ENCODE peak calls at places on chromosome 19, in seven cellular contexts. G is NCI-H2029; B is CD4-positive, alpha-beta T cell; K is left colon; P is GM12892; M is HTR-8/SVneo; A is stimulated activated CD4-positive, alpha-beta T cell treated with anti-CD3 and anti-CD28 coated beads, Interleukin-12 subunit alpha, Interleukin-12 subunit beta, amount 100 ng/mL, for 48 hours. L is an unnamed sample.

GRCh38 chr19:34732548-34733255 is 1.3 kb upstream of the ZNF181 start:
- DNase-seq in G (peak; percentile 12), B (no peak), K (peak; percentile 23), P (peak; percentile 11), M (no peak), A (no peak), L (peak; percentile 15)

GRCh38 chr19:46481187-46481586 is 9.8 kb upstream of the PNMA8A start:
- DNase-seq in G (no peak), B (no peak), K (no peak), P (no peak), M (no peak), A (no peak), L (no peak)

GRCh38 chr19:54432144-54432738 is 16.8 kb upstream of the LENG8 start:
- DNase-seq in G (no peak), B (no peak), K (no peak), P (no peak), M (no peak), A (no peak), L (no peak)

GRCh38 chr19:51098366-51099069 is 9.7 kb downstream of the CTU1 start:
- DNase-seq in G (no peak), B (no peak), K (peak; percentile 30), P (no peak), M (no peak), A (no peak), L (no peak)

GRCh38 chr19:55447421-55448174 is 4.5 kb upstream of the SHISA7 start:
- DNase-seq in G (no peak), B (no peak), K (no peak), P (no peak), M (peak; percentile 31), A (no peak), L (no peak)

GRCh38 chr19:45130888-45131615 is 29.7 kb downstream of the NKPD1 start:
- DNase-seq in G (peak; percentile 96), B (no peak), K (peak; percentile 45), P (no peak), M (peak; percentile 26), A (no peak), L (no peak)

GRCh38 chr19:1862424-1863307 is 713 bp downstream of the KLF16 start:
- DNase-seq in G (no peak), B (peak; percentile 54), K (peak; percentile 70), P (peak; percentile 61), M (no peak), A (no peak), L (peak; percentile 40)

GRCh38 chr19:16587031-16588023 is 15.1 kb upstream of the SLC35E1 start:
- DNase-seq in G (no peak), B (peak; percentile 44), K (peak; percentile 48), P (no peak), M (no peak), A (no peak), L (no peak)

GRCh38 chr19:21202865-21203494 is 61.1 kb downstream of the ZNF431 start:
- DNase-seq in G (peak; percentile 24), B (no peak), K (no peak), P (no peak), M (peak; percentile 17), A (peak; percentile 35), L (peak; percentile 43)

GRCh38 chr19:31356587-31357314 is 7.5 kb upstream of the TSHZ3 start:
- DNase-seq in G (no peak), B (no peak), K (peak; percentile 49), P (no peak), M (no peak), A (peak; percentile 50), L (peak; percentile 60)

GRCh38 chr19:12015753-12016116 is 19.7 kb downstream of the ZNF433 start:
- DNase-seq in G (no peak), B (no peak), K (no peak), P (no peak), M (no peak), A (no peak), L (no peak)

GRCh38 chr19:40442328-40443130 is 1.6 kb downstream of the SERTAD3 start:
- DNase-seq in G (no peak), B (no peak), K (no peak), P (no peak), M (no peak), A (no peak), L (no peak)

GRCh38 chr19:3441986-3442329 is 38.4 kb downstream of the SMIM24 start:
- DNase-seq in G (no peak), B (no peak), K (no peak), P (no peak), M (no peak), A (no peak), L (no peak)

GRCh38 chr19:4990306-4990705 is 21.4 kb downstream of the KDM4B start:
- DNase-seq in G (no peak), B (no peak), K (no peak), P (no peak), M (no peak), A (no peak), L (no peak)

GRCh38 chr19:4606921-4607678 is 32.2 kb upstream of the TNFAIP8L1 start:
- DNase-seq in G (peak; percentile 75), B (no peak), K (no peak), P (no peak), M (no peak), A (no peak), L (peak; percentile 76)

GRCh38 chr19:16398530-16399241 is 73.1 kb downstream of the EPS15L1 start:
- DNase-seq in G (peak; percentile 25), B (no peak), K (no peak), P (no peak), M (no peak), A (no peak), L (no peak)

GRCh38 chr19:20254151-20254550 is 87.1 kb downstream of the ZNF486 start:
- DNase-seq in G (no peak), B (no peak), K (no peak), P (no peak), M (no peak), A (no peak), L (no peak)

GRCh38 chr19:8238251-8238650 is 29.1 kb downstream of the CERS4 start:
- DNase-seq in G (no peak), B (no peak), K (no peak), P (no peak), M (no peak), A (no peak), L (peak; percentile 90)